ENCODE peak calls at places on chromosomes 7 and 10, in five cellular contexts. T is NCI-H1417; W is hypothalamus; E is activated CD4-positive, alpha-beta T cell treated with anti-CD3 and anti-CD28 coated beads for 48 hours; M is stimulated activated naive CD8-positive, alpha-beta T cell treated with anti-CD3 and anti-CD28 coated beads, Interleukin-15, amount 100 ng/mL, for 72 hours. A is an unnamed sample.

GRCh38 chr10:98396096-98397053 is 18.6 kb downstream of the PYROXD2 start:
- DNase-seq in T (no peak), W (no peak), E (no peak), M (no peak), A (no peak)

GRCh38 chr7:2301510-2301860 is 12.8 kb downstream of the SNX8 start:
- DNase-seq in T (no peak), W (no peak), E (no peak), M (no peak), A (no peak)

GRCh38 chr7:22350466-22351328 is 6.3 kb downstream of the RAPGEF5 start:
- DNase-seq in T (no peak), W (no peak), E (no peak), M (no peak), A (no peak)

GRCh38 chr7:24052572-24053223 is 231.3 kb upstream of the NPY start:
- DNase-seq in T (no peak), W (no peak), E (no peak), M (no peak), A (no peak)

GRCh38 chr10:21314234-21314633 is 211.2 kb downstream of the SKIDA1 start:
- DNase-seq in T (no peak), W (no peak), E (no peak), M (no peak), A (peak)

GRCh38 chr10:71920540-71921318 is 43.5 kb upstream of the CHST3 start:
- DNase-seq in T (no peak), W (no peak), E (no peak), M (no peak), A (no peak)

GRCh38 chr10:88873757-88874156 is 6.3 kb upstream of the STAMBPL1 start:
- DNase-seq in T (no peak), W (no peak), E (no peak), M (no peak), A (no peak)

GRCh38 chr10:70756710-70757360 is 28.3 kb downstream of the TBATA start:
- DNase-seq in T (peak), W (no peak), E (no peak), M (no peak), A (no peak)

GRCh38 chr7:114700267-114700666 is 221.6 kb upstream of the MDFIC start:
- DNase-seq in T (no peak), W (no peak), E (no peak), M (no peak), A (no peak)

GRCh38 chr7:41828911-41829310 is 126.0 kb upstream of the INHBA start:
- DNase-seq in T (no peak), W (no peak), E (no peak), M (no peak), A (no peak)

GRCh38 chr10:1036341-1036791 is 10.7 kb upstream of the IDI2 start:
- DNase-seq in T (no peak), W (no peak), E (peak), M (no peak), A (no peak)

GRCh38 chr10:116849271-116850057 is at the start of gene ENO4:
- DNase-seq in T (peak), W (peak), E (peak), M (peak), A (peak)

GRCh38 chr7:76225951-76226350 is 24.3 kb downstream of the SRRM3 start:
- DNase-seq in T (no peak), W (no peak), E (no peak), M (no peak), A (peak)

GRCh38 chr10:3904419-3904975 is 119.5 kb upstream of the KLF6 start:
- DNase-seq in T (no peak), W (no peak), E (no peak), M (no peak), A (no peak)

GRCh38 chr7:2417981-2418481 is 14.6 kb downstream of the CHST12 start:
- DNase-seq in T (no peak), W (no peak), E (peak), M (peak), A (no peak)

GRCh38 chr10:78457804-78458483 is 424.3 kb downstream of the RPS24 start:
- DNase-seq in T (no peak), W (no peak), E (no peak), M (no peak), A (no peak)

GRCh38 chr7:111744501-111745155 is 182.3 kb upstream of the IMMP2L start:
- DNase-seq in T (no peak), W (no peak), E (no peak), M (no peak), A (no peak)

GRCh38 chr10:46551701-46552525 is 4.5 kb downstream of the GPRIN2 start:
- DNase-seq in T (no peak), W (no peak), E (peak), M (peak), A (no peak)

GRCh38 chr7:101332026-101332425 is 10.4 kb upstream of the IFT22 start:
- DNase-seq in T (no peak), W (no peak), E (no peak), M (no peak), A (no peak)

GRCh38 chr7:101891936-101892640 is 74.7 kb downstream of the CUX1 start:
- DNase-seq in T (no peak), W (no peak), E (no peak), M (no peak), A (no peak)

GRCh38 chr7:102175423-102176170 is 111.1 kb upstream of the SH2B2 start:
- DNase-seq in T (no peak), W (peak), E (no peak), M (no peak), A (no peak)

GRCh38 chr7:31029674-31030073 is 22.4 kb upstream of the ADCYAP1R1 start:
- DNase-seq in T (no peak), W (no peak), E (no peak), M (no peak), A (no peak)

GRCh38 chr7:1667566-1668485 is 2.3 kb upstream of the ELFN1 start:
- DNase-seq in T (no peak), W (no peak), E (no peak), M (peak), A (peak)

GRCh38 chr10:1452777-1453176 is 284.5 kb downstream of the ADARB2 start:
- DNase-seq in T (no peak), W (no peak), E (no peak), M (no peak), A (no peak)

GRCh38 chr7:40604601-40605438 is 470.0 kb downstream of the SUGCT start:
- DNase-seq in T (no peak), W (peak), E (peak), M (peak), A (peak)

A was measured in retina.